ENCODE peak calls at places on chromosomes 4 and X, in ten cellular contexts. L is ascending aorta, G is cardiac muscle cell, D is brain microvascular endothelial cell, N is stomach, Q is psoas muscle, H is ovary, B is AG10803, P is left ventricle myocardium inferior, Y is GM12865. K is an unnamed sample.

GRCh38 chrX:46665232-46666162 is 91.9 kb downstream of the CHST7 start:
- DNase-seq in B (no peak), Q (no peak), P (no peak), L (no peak), G (no peak), D (no peak), N (no peak), Y (no peak), H (no peak), K (no peak)

GRCh38 chrX:47242321-47242720 is 9.5 kb downstream of the USP11 start:
- DNase-seq in G (no peak), H (no peak), P (no peak), Y (no peak), L (no peak), D (no peak), N (no peak), Q (no peak), B (no peak), K (no peak)

GRCh38 chrX:77918568-77918967 is 8.1 kb downstream of the ATP7A start:
- DNase-seq in N (no peak), H (no peak), D (no peak), Q (no peak), B (peak; percentile 41), P (no peak), G (peak; percentile 62), Y (no peak), L (no peak), K (no peak)

GRCh38 chrX:68835104-68835442 is 6.3 kb downstream of the EFNB1 start:
- DNase-seq in D (no peak), Y (no peak), G (no peak), N (no peak), Q (no peak), P (no peak), L (peak; percentile 24), H (peak; percentile 2), B (no peak), K (no peak)

GRCh38 chr4:166415749-166416148 is 542.7 kb downstream of the TLL1 start:
- DNase-seq in N (no peak), L (no peak), P (no peak), D (no peak), Q (no peak), Y (no peak), B (no peak), G (no peak), H (no peak), K (no peak)

GRCh38 chr4:108141213-108142045 is 27.3 kb downstream of the LEF1 start:
- DNase-seq in P (no peak), G (no peak), B (peak; percentile 21), N (no peak), L (no peak), H (no peak), Y (peak; percentile 47), Q (no peak), D (no peak), K (no peak)

GRCh38 chrX:96575011-96575410 is 109.6 kb upstream of the DIAPH2 start:
- DNase-seq in P (no peak), L (no peak), N (no peak), D (no peak), Q (no peak), Y (no peak), B (no peak), H (no peak), G (no peak), K (no peak)

GRCh38 chrX:68821616-68822015 is 7.2 kb upstream of the EFNB1 start:
- DNase-seq in N (no peak), L (no peak), Y (no peak), H (no peak), Q (no peak), B (no peak), P (no peak), G (no peak), D (no peak), K (no peak)

GRCh38 chr4:3657917-3658913 is 108.0 kb upstream of the ADRA2C start:
- DNase-seq in N (no peak), D (peak; percentile 86), Y (no peak), H (peak; percentile 35), L (peak; percentile 96), Q (no peak), B (peak; percentile 76), P (peak; percentile 28), G (peak; percentile 62), K (no peak)

GRCh38 chr4:140222175-140222574 is 68.2 kb upstream of the MAML3 start:
- DNase-seq in H (no peak), N (no peak), P (no peak), Q (no peak), G (peak; percentile 21), B (peak; percentile 20), D (peak; percentile 65), Y (no peak), L (no peak), K (no peak)

GRCh38 chr4:95548738-95549245 is at the start of gene UNC5C:
- DNase-seq in B (peak; percentile 3), L (peak; percentile 91), G (peak; percentile 90), N (peak; percentile 36), D (peak; percentile 14), P (peak; percentile 80), Y (peak; percentile 4), H (peak; percentile 88), Q (peak; percentile 60), K (no peak)

GRCh38 chrX:76433219-76433618 is 5.7 kb downstream of the MAGEE1 start:
- DNase-seq in B (no peak), Q (no peak), D (no peak), P (no peak), G (no peak), L (no peak), N (no peak), Y (no peak), H (no peak), K (no peak)

GRCh38 chr4:5878359-5878758 is 14.5 kb downstream of the CRMP1 start:
- DNase-seq in Y (no peak), G (no peak), N (no peak), L (no peak), D (no peak), H (no peak), B (no peak), Q (no peak), P (no peak), K (no peak)

GRCh38 chr4:5979981-5980380 is 38.2 kb downstream of the C4orf50 start:
- DNase-seq in D (no peak), L (peak; percentile 21), P (no peak), Y (no peak), G (no peak), B (no peak), N (peak; percentile 24), H (no peak), Q (no peak), K (no peak)

GRCh38 chr4:55635282-55635681 is 816 bp downstream of the NMU start:
- DNase-seq in H (no peak), Q (no peak), Y (no peak), G (no peak), D (no peak), P (no peak), L (no peak), N (no peak), B (no peak), K (no peak)
- H3K4me3 ChIP-seq in H (no peak overlapping the region), Q (no peak overlapping the region), Y (no peak overlapping the region), G (peak overlapping the region; percentile 42), D (no peak overlapping the region), P (peak overlapping the region; percentile 62), L (peak overlapping the region; percentile 49), N (peak overlapping the region; percentile 33), B (no peak overlapping the region), K (no peak overlapping the region)

GRCh38 chrX:54045563-54046228 is 1.4 kb upstream of the PHF8 start:
- DNase-seq in Y (peak; percentile 4), Q (no peak), B (no peak), P (no peak), N (no peak), G (no peak), H (no peak), L (no peak), D (no peak), K (no peak)
- H3K4me3 ChIP-seq in Y (peak overlapping the region; percentile 51), Q (no peak overlapping the region), B (no peak overlapping the region), P (no peak overlapping the region), N (no peak overlapping the region), G (no peak overlapping the region), H (no peak overlapping the region), L (no peak overlapping the region), D (no peak overlapping the region), K (no peak overlapping the region)

GRCh38 chrX:134692233-134692632 is 34.0 kb upstream of the PLAC1 start:
- DNase-seq in D (no peak), P (no peak), N (no peak), H (no peak), Q (no peak), Y (no peak), G (no peak), L (no peak), B (no peak), K (no peak)

GRCh38 chrX:134691453-134691852 is 33.2 kb upstream of the PLAC1 start:
- DNase-seq in Y (no peak), L (no peak), B (no peak), N (no peak), G (no peak), D (no peak), P (no peak), H (no peak), Q (no peak), K (no peak)

GRCh38 chrX:134688181-134688580 is 29.9 kb upstream of the PLAC1 start:
- DNase-seq in B (peak; percentile 28), L (no peak), G (no peak), Q (no peak), P (no peak), D (no peak), H (no peak), Y (no peak), N (no peak), K (no peak)

GRCh38 chrX:134685662-134686061 is 27.4 kb upstream of the PLAC1 start:
- DNase-seq in N (no peak), Q (no peak), G (peak; percentile 33), Y (peak; percentile 23), B (peak; percentile 68), H (no peak), L (no peak), D (peak; percentile 51), P (no peak), K (no peak)

GRCh38 chrX:134688839-134689238 is 30.6 kb upstream of the PLAC1 start:
- DNase-seq in Q (no peak), G (no peak), P (no peak), Y (no peak), B (peak; percentile 31), H (no peak), D (peak; percentile 18), N (no peak), L (no peak), K (no peak)
- H3K4me3 ChIP-seq in Q (no peak overlapping the region), G (no peak overlapping the region), P (no peak overlapping the region), Y (no peak overlapping the region), B (no peak overlapping the region), H (no peak overlapping the region), D (no peak overlapping the region), N (no peak overlapping the region), L (no peak overlapping the region), K (no peak overlapping the region)

GRCh38 chrX:65073233-65073632 is 97.0 kb upstream of the ZC4H2 start:
- DNase-seq in H (no peak), D (no peak), G (no peak), P (no peak), Y (no peak), Q (no peak), B (no peak), L (no peak), N (no peak), K (no peak)

DNA sequence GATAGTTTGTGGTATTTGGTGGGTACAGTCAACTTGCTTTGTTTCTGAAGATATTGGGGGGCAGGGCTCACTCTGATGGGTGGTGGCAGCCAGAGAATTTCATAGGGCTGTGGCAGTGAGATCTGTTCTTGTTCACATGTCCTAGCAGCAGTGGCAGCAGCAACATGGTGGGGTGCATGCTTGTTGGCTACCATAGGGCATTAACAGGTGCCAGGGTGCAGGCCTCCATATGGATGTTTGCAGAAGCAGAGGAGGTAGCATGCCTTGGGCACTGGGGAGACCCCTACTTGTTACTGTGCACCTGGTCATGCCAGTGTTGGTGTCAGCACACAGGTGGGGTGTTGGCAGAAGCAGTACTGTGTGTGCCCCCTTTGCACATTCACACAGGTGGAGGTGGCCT is 96.3 kb upstream of the ZC4H2 start:
- DNase-seq in G (no peak), H (no peak), P (no peak), L (no peak), B (no peak), Q (no peak), D (no peak), Y (no peak), N (no peak), K (no peak)
- H3K4me3 ChIP-seq in G (no peak overlapping the region), H (no peak overlapping the region), P (no peak overlapping the region), L (no peak overlapping the region), B (no peak overlapping the region), Q (no peak overlapping the region), D (no peak overlapping the region), Y (no peak overlapping the region), N (no peak overlapping the region), K (no peak overlapping the region)

K was measured in Jurkat, Clone E6-1.